ENCODE peak calls at places on chromosome 22, in four cellular contexts. One of them, this sample, is unnamed.

GRCh38 chr22:37400719-37401118 is 26.6 kb downstream of the ELFN2 start:
- DNase-seq in astrocyte of the spinal cord: no peak
- DNase-seq in brain microvascular endothelial cell: no peak
- DNase-seq in mesendoderm: no peak
- DNase-seq in this sample: no peak

GRCh38 chr22:32754413-32755041 is 47.0 kb upstream of the TIMP3 start:
- DNase-seq in astrocyte of the spinal cord: peak
- DNase-seq in brain microvascular endothelial cell: peak
- DNase-seq in mesendoderm: no peak
- DNase-seq in this sample: peak

GRCh38 chr22:43483266-43483665 is 71.5 kb downstream of the MPPED1 start:
- DNase-seq in brain microvascular endothelial cell: no peak
- DNase-seq in mesendoderm: no peak
- DNase-seq in astrocyte of the spinal cord: no peak
- DNase-seq in this sample: no peak

GRCh38 chr22:32801436-32802290 is at the start of gene TIMP3:
- DNase-seq in brain microvascular endothelial cell: peak
- DNase-seq in mesendoderm: peak
- DNase-seq in astrocyte of the spinal cord: peak
- DNase-seq in this sample: peak

GRCh38 chr22:30160926-30161546 is 80.8 kb downstream of the HORMAD2 start:
- DNase-seq in astrocyte of the spinal cord: no peak
- DNase-seq in brain microvascular endothelial cell: no peak
- DNase-seq in mesendoderm: no peak
- DNase-seq in this sample: no peak

GRCh38 chr22:26446808-26447515 is 17.9 kb downstream of the ASPHD2 start:
- DNase-seq in brain microvascular endothelial cell: no peak
- DNase-seq in astrocyte of the spinal cord: no peak
- DNase-seq in mesendoderm: no peak
- DNase-seq in this sample: no peak

GRCh38 chr22:42680648-42681047 is 31.5 kb upstream of the CYB5R3 start:
- DNase-seq in mesendoderm: peak
- DNase-seq in astrocyte of the spinal cord: peak
- DNase-seq in brain microvascular endothelial cell: peak
- DNase-seq in this sample: peak

GRCh38 chr22:31969789-31970489 is 25.6 kb downstream of the YWHAH start:
- DNase-seq in mesendoderm: peak
- DNase-seq in astrocyte of the spinal cord: peak
- DNase-seq in brain microvascular endothelial cell: peak
- DNase-seq in this sample: peak

GRCh38 chr22:33864723-33865130 is 55.5 kb downstream of the LARGE1 start:
- DNase-seq in mesendoderm: no peak
- DNase-seq in astrocyte of the spinal cord: no peak
- DNase-seq in brain microvascular endothelial cell: no peak
- DNase-seq in this sample: no peak

GRCh38 chr22:38315801-38316339 is 1.4 kb downstream of the CSNK1E start:
- DNase-seq in brain microvascular endothelial cell: no peak
- DNase-seq in astrocyte of the spinal cord: peak
- DNase-seq in mesendoderm: no peak
- DNase-seq in this sample: peak

GRCh38 chr22:26748845-26749244 is 91.5 kb downstream of the MIAT start:
- DNase-seq in astrocyte of the spinal cord: no peak
- DNase-seq in brain microvascular endothelial cell: no peak
- DNase-seq in mesendoderm: no peak
- DNase-seq in this sample: no peak

GRCh38 chr22:26414347-26414746 is 14.7 kb upstream of the ASPHD2 start:
- DNase-seq in mesendoderm: no peak
- DNase-seq in brain microvascular endothelial cell: no peak
- DNase-seq in astrocyte of the spinal cord: no peak
- DNase-seq in this sample: no peak

GRCh38 chr22:37381489-37381888 is 45.8 kb downstream of the ELFN2 start:
- DNase-seq in mesendoderm: no peak
- DNase-seq in astrocyte of the spinal cord: no peak
- DNase-seq in brain microvascular endothelial cell: no peak
- DNase-seq in this sample: peak

GRCh38 chr22:30324008-30324730 is 2.6 kb downstream of the TBC1D10A start:
- DNase-seq in brain microvascular endothelial cell: no peak
- DNase-seq in mesendoderm: no peak
- DNase-seq in astrocyte of the spinal cord: peak
- DNase-seq in this sample: no peak

GRCh38 chr22:21044931-21045584 is 688 bp upstream of the LRRC74B start:
- DNase-seq in brain microvascular endothelial cell: peak
- DNase-seq in mesendoderm: peak
- DNase-seq in astrocyte of the spinal cord: peak
- DNase-seq in this sample: peak

GRCh38 chr22:29979645-29980303 is 96.8 kb downstream of the MTMR3 start:
- DNase-seq in mesendoderm: no peak
- DNase-seq in astrocyte of the spinal cord: no peak
- DNase-seq in brain microvascular endothelial cell: no peak
- DNase-seq in this sample: no peak

GRCh38 chr22:47215851-47216250 is 453.4 kb downstream of the TBC1D22A start:
- DNase-seq in mesendoderm: no peak
- DNase-seq in astrocyte of the spinal cord: no peak
- DNase-seq in brain microvascular endothelial cell: no peak
- DNase-seq in this sample: no peak

GRCh38 chr22:50008151-50009040 is 4.2 kb downstream of the IL17REL start:
- DNase-seq in brain microvascular endothelial cell: no peak
- DNase-seq in mesendoderm: no peak
- DNase-seq in astrocyte of the spinal cord: no peak
- DNase-seq in this sample: no peak

GRCh38 chr22:25970348-25970995 is 198.8 kb upstream of the SEZ6L start:
- DNase-seq in astrocyte of the spinal cord: no peak
- DNase-seq in mesendoderm: peak
- DNase-seq in brain microvascular endothelial cell: no peak
- DNase-seq in this sample: no peak

GRCh38 chr22:17724241-17724640 is 50.0 kb downstream of the BID start:
- DNase-seq in brain microvascular endothelial cell: no peak
- DNase-seq in astrocyte of the spinal cord: peak
- DNase-seq in mesendoderm: no peak
- DNase-seq in this sample: peak

GRCh38 chr22:22058649-22059475 is 76.3 kb upstream of the TOP3B start:
- DNase-seq in brain microvascular endothelial cell: no peak
- DNase-seq in mesendoderm: no peak
- DNase-seq in astrocyte of the spinal cord: no peak
- DNase-seq in this sample: no peak

GRCh38 chr22:22062306-22062793 is 79.8 kb upstream of the TOP3B start:
- DNase-seq in brain microvascular endothelial cell: no peak
- DNase-seq in astrocyte of the spinal cord: no peak
- DNase-seq in mesendoderm: no peak
- DNase-seq in this sample: no peak

GRCh38 chr22:22060200-22061084 is 77.9 kb upstream of the TOP3B start:
- DNase-seq in astrocyte of the spinal cord: peak
- DNase-seq in brain microvascular endothelial cell: peak
- DNase-seq in mesendoderm: peak
- DNase-seq in this sample: no peak

GRCh38 chr22:22059476-22060002 is 77.0 kb upstream of the TOP3B start:
- DNase-seq in astrocyte of the spinal cord: no peak
- DNase-seq in brain microvascular endothelial cell: no peak
- DNase-seq in mesendoderm: no peak
- DNase-seq in this sample: no peak

DNA sequence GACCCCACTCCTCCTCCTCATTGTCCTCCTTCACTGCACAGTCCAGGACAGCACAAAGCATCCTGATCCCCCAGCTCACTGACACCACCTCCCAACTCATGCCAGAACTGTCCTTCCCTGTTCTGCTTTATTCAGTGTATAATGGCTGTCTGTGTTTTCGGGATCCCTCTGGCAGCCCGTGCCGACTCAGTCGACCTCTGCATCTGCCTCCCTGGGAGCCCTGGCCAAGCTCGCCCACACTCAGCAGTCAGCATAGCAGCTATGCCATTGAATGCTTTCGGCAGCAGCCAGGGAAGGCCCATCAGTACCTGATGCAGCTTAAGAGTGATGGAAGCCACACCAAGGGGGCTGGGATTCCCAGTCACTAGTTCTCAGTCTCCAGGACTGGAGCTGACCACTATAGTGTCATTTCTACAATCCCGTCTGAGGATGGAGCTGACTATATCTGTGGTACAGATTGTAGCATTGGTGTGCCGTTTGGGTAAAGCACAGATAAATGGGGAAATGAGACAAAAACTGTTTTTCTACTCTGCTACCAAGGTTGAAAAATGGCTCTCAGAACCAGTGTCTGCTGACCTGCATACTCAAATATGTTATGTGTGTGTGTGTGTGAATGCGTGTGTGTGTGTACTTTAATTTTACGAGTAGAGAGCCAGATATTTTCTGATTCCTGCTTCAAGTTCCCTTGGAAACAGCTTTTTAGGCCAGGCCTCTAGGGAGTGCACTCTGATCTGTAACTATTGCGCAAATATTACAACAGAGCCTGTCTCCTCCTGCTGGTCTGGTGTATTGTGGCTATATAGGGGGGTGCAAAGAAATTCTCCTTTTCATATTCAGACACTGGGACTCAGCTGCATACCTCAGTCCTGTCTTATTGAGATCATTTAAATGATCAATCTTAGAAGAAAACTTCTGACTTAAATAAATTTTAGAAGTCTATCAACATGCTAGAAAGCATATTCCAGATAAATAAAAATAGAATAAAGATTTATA is 78.8 kb upstream of the TOP3B start:
- DNase-seq in mesendoderm: no peak
- DNase-seq in brain microvascular endothelial cell: peak
- DNase-seq in astrocyte of the spinal cord: peak
- DNase-seq in this sample: peak
- H3K4me3 ChIP-seq in mesendoderm: no peak
- H3K4me3 ChIP-seq in brain microvascular endothelial cell: no peak
- H3K4me3 ChIP-seq in astrocyte of the spinal cord: no peak
- H3K4me3 ChIP-seq in this sample: no peak

GRCh38 chr22:24391836-24392217 is 35.6 kb upstream of the ADORA2A start:
- DNase-seq in brain microvascular endothelial cell: peak
- DNase-seq in astrocyte of the spinal cord: peak
- DNase-seq in mesendoderm: no peak
- DNase-seq in this sample: peak

GRCh38 chr22:24390156-24390555 is 37.2 kb upstream of the ADORA2A start:
- DNase-seq in astrocyte of the spinal cord: no peak
- DNase-seq in brain microvascular endothelial cell: no peak
- DNase-seq in mesendoderm: no peak
- DNase-seq in this sample: no peak

GRCh38 chr22:24392218-24392931 is 35.0 kb upstream of the ADORA2A start:
- DNase-seq in mesendoderm: no peak
- DNase-seq in brain microvascular endothelial cell: no peak
- DNase-seq in astrocyte of the spinal cord: no peak
- DNase-seq in this sample: no peak

GRCh38 chr22:24390576-24390975 is 36.8 kb upstream of the ADORA2A start:
- DNase-seq in mesendoderm: no peak
- DNase-seq in brain microvascular endothelial cell: peak
- DNase-seq in astrocyte of the spinal cord: no peak
- DNase-seq in this sample: peak

DNA sequence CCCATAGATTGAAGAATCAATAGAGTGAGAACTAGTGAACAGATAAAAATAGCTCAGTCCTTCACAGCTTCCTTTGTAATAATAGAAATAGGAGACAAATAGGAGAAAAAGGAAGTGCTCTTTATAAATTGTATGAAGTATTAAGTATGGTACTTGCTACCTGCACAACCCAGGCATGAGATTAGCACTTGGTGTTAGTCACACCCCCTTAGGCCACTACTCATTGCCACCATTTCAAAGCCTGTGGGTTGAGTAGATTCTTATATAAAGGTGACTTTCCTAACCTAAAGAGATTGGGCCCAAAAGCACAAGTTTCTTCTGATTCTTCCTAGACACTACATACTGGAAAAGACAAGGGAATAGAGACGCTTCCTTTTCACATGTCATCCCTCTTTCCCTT is 37.7 kb upstream of the ADORA2A start:
- DNase-seq in brain microvascular endothelial cell: no peak
- DNase-seq in astrocyte of the spinal cord: no peak
- DNase-seq in mesendoderm: no peak
- DNase-seq in this sample: no peak
- H3K4me3 ChIP-seq in brain microvascular endothelial cell: no peak
- H3K4me3 ChIP-seq in astrocyte of the spinal cord: no peak
- H3K4me3 ChIP-seq in mesendoderm: no peak
- H3K4me3 ChIP-seq in this sample: no peak

GRCh38 chr22:19722175-19722914 is 994 bp upstream of the GP1BB start:
- DNase-seq in astrocyte of the spinal cord: no peak
- DNase-seq in brain microvascular endothelial cell: no peak
- DNase-seq in mesendoderm: no peak
- DNase-seq in this sample: no peak

GRCh38 chr22:19723165-19723989 is at the start of gene GP1BB:
- DNase-seq in mesendoderm: peak
- DNase-seq in astrocyte of the spinal cord: peak
- DNase-seq in brain microvascular endothelial cell: peak
- DNase-seq in this sample: no peak

GRCh38 chr22:19724927-19725661 is 1.8 kb downstream of the GP1BB start:
- DNase-seq in brain microvascular endothelial cell: no peak
- DNase-seq in mesendoderm: no peak
- DNase-seq in astrocyte of the spinal cord: no peak
- DNase-seq in this sample: no peak

GRCh38 chr22:19722915-19723164 is 499 bp upstream of the GP1BB start:
- DNase-seq in astrocyte of the spinal cord: no peak
- DNase-seq in mesendoderm: no peak
- DNase-seq in brain microvascular endothelial cell: no peak
- DNase-seq in this sample: no peak

GRCh38 chr22:19723990-19724827 is 870 bp downstream of the GP1BB start:
- DNase-seq in mesendoderm: peak
- DNase-seq in brain microvascular endothelial cell: no peak
- DNase-seq in astrocyte of the spinal cord: no peak
- DNase-seq in this sample: no peak
- H3K4me3 ChIP-seq in mesendoderm: no peak
- H3K4me3 ChIP-seq in brain microvascular endothelial cell: no peak
- H3K4me3 ChIP-seq in astrocyte of the spinal cord: no peak
- H3K4me3 ChIP-seq in this sample: no peak

GRCh38 chr22:23183107-23183698 is 2.9 kb downstream of the BCR start:
- DNase-seq in brain microvascular endothelial cell: peak
- DNase-seq in mesendoderm: peak
- DNase-seq in astrocyte of the spinal cord: peak
- DNase-seq in this sample: peak

GRCh38 chr22:23181763-23182288 is 1.5 kb downstream of the BCR start:
- DNase-seq in mesendoderm: peak
- DNase-seq in brain microvascular endothelial cell: no peak
- DNase-seq in astrocyte of the spinal cord: no peak
- DNase-seq in this sample: no peak

GRCh38 chr22:23182289-23183106 is 2.2 kb downstream of the BCR start:
- DNase-seq in mesendoderm: peak
- DNase-seq in brain microvascular endothelial cell: no peak
- DNase-seq in astrocyte of the spinal cord: no peak
- DNase-seq in this sample: peak

GRCh38 chr22:23184764-23185113 is 4.4 kb downstream of the BCR start:
- DNase-seq in astrocyte of the spinal cord: no peak
- DNase-seq in brain microvascular endothelial cell: no peak
- DNase-seq in mesendoderm: no peak
- DNase-seq in this sample: no peak

DNA sequence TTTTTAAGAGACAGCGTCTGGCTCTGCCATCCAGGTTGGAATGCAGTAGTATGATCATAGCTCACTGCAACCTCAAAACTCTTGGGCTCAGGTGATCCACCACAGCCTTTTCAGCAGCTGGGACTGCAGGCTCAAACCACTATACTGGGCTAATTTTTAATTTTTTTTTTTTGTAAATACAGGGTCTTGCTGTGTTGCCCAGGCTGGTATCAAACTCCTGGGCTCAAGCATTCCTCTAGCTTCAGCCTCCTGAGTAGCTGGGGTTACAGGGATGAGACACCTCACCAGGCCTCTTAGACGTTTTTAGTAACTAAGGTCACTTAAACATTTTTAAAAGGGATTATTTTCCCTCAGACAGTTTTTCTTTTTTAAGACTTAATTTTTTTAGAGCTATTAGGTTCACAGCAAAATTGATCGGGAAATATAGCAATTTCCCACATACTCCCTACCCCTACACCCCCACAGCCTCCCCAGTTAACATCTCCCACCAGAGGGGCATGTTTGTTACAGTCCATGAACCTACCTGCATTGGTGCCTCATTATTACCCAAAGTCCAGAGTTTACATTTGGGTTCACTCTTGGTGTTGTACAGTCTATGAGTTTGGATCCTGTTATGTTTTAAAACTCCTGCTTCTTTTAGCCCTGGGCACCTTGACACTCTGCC is 3.9 kb downstream of the BCR start:
- DNase-seq in mesendoderm: no peak
- DNase-seq in astrocyte of the spinal cord: no peak
- DNase-seq in brain microvascular endothelial cell: no peak
- DNase-seq in this sample: no peak
- H3K4me3 ChIP-seq in mesendoderm: no peak
- H3K4me3 ChIP-seq in astrocyte of the spinal cord: no peak
- H3K4me3 ChIP-seq in brain microvascular endothelial cell: no peak
- H3K4me3 ChIP-seq in this sample: no peak